ENCODE peak calls at places on chromosome 11, in seven cellular contexts. I is activated CD4-positive, alpha-beta T cell treated with anti-CD3 and anti-CD28 coated beads, Interleukin-2, amount 50 U/mL, for 4 hours; Z is cardiac septum; J is left lobe of liver; L is activated T-cell treated with anti-CD3 and anti-CD28 coated beads, Interleukin-2, amount 50 U/mL, for 72 hours; N is nucleus accumbens; W is stimulated activated naive B cell treated with anti-CD40 and anti-IgM and Interleukin-4, amounts not matched to agents 10 μg/mL and 1 μg/mL and 100 μg/mL, for 72 hours. T is an unnamed sample.

GRCh38 chr11:16605440-16605970 is 132.9 kb upstream of the C11orf58 start:
- DNase-seq in J (peak; percentile 59), Z (no peak), I (no peak), N (peak; percentile 40), W (no peak), L (no peak), T (peak; percentile 36)

GRCh38 chr11:61333638-61334433 is 808 bp downstream of the TKFC start:
- DNase-seq in J (no peak), L (no peak), N (no peak), I (no peak), W (no peak), Z (peak; percentile 47), T (no peak)

GRCh38 chr11:108586600-108586999 is 7.0 kb downstream of the EXPH5 start:
- DNase-seq in W (no peak), I (no peak), Z (no peak), N (no peak), J (no peak), L (no peak), T (no peak)

GRCh38 chr11:85844439-85845051 is 10.6 kb upstream of the CCDC83 start:
- DNase-seq in J (no peak), L (peak; percentile 34), I (no peak), W (no peak), N (no peak), Z (no peak), T (no peak)

GRCh38 chr11:72224587-72225410 is at the start of gene INPPL1:
- DNase-seq in W (no peak), I (peak; percentile 23), N (peak; percentile 51), J (peak; percentile 65), L (peak; percentile 56), Z (no peak), T (peak; percentile 64)

GRCh38 chr11:107598225-107599139 is 7.5 kb downstream of the ELMOD1 start:
- DNase-seq in Z (no peak), N (no peak), L (peak; percentile 23), J (peak; percentile 69), W (no peak), I (no peak), T (peak; percentile 45)

GRCh38 chr11:16958833-16959232 is 55.4 kb downstream of the PLEKHA7 start:
- DNase-seq in L (no peak), J (no peak), Z (no peak), W (no peak), N (no peak), I (no peak), T (no peak)

GRCh38 chr11:64235427-64236161 is 1.2 kb downstream of the VEGFB start:
- DNase-seq in N (no peak), I (no peak), Z (no peak), W (no peak), J (no peak), L (no peak), T (no peak)

GRCh38 chr11:117143390-117143789 is 697 bp upstream of the PAFAH1B2 start:
- DNase-seq in J (no peak), L (peak; percentile 29), W (peak; percentile 2), N (no peak), Z (no peak), I (peak; percentile 15), T (peak; percentile 60)

GRCh38 chr11:125199915-125200314 is 35.4 kb downstream of the PKNOX2 start:
- DNase-seq in I (no peak), N (no peak), L (no peak), W (no peak), J (no peak), Z (no peak), T (no peak)

GRCh38 chr11:15484398-15484797 is 369.7 kb downstream of the INSC start:
- DNase-seq in I (no peak), N (no peak), L (no peak), Z (no peak), J (no peak), W (no peak), T (no peak)

GRCh38 chr11:129639300-129639699 is 176.3 kb upstream of the TMEM45B start:
- DNase-seq in N (no peak), W (no peak), J (no peak), Z (no peak), I (no peak), L (peak; percentile 72), T (no peak)

GRCh38 chr11:115993613-115994012 is 489.4 kb upstream of the CADM1 start:
- DNase-seq in I (no peak), L (no peak), J (no peak), Z (no peak), N (no peak), W (no peak), T (peak; percentile 0)

GRCh38 chr11:30228323-30228884 is 2.4 kb upstream of the FSHB start:
- DNase-seq in Z (no peak), J (no peak), I (no peak), N (no peak), L (no peak), W (no peak), T (no peak)

GRCh38 chr11:46890665-46891064 is 27.7 kb downstream of the LRP4 start:
- DNase-seq in I (no peak), N (no peak), J (no peak), W (no peak), Z (no peak), L (no peak), T (no peak)

GRCh38 chr11:39668640-39669039 is 1790.8 kb downstream of the LRRC4C start:
- DNase-seq in I (no peak), Z (no peak), J (no peak), N (no peak), W (no peak), L (no peak), T (no peak)

GRCh38 chr11:64933935-64934693 is 1.6 kb downstream of the GPHA2 start:
- DNase-seq in W (no peak), I (no peak), L (no peak), J (no peak), Z (no peak), N (no peak), T (no peak)

GRCh38 chr11:134164490-134165370 is 59.0 kb downstream of the NCAPD3 start:
- DNase-seq in L (no peak), I (no peak), N (no peak), Z (no peak), W (no peak), J (no peak), T (no peak)

GRCh38 chr11:67370351-67371076 is 2.9 kb downstream of the CLCF1 start:
- DNase-seq in N (no peak), L (no peak), J (no peak), Z (no peak), I (no peak), W (no peak), T (no peak)

GRCh38 chr11:29449280-29450074 is 567.4 kb downstream of the KCNA4 start:
- DNase-seq in I (no peak), J (no peak), Z (no peak), L (no peak), W (no peak), N (no peak), T (no peak)

GRCh38 chr11:74307409-74307808 is 4.0 kb downstream of the P4HA3 start:
- DNase-seq in N (no peak), Z (no peak), W (no peak), J (no peak), I (no peak), L (no peak), T (no peak)

T was measured in GM20000.